ENCODE peak calls at places on chromosome 1, in four cellular contexts. W is CD8-positive, alpha-beta T cell; E is psoas muscle; Z is HCEC 1CT. S is an unnamed sample.

GRCh38 chr1:225523214-225523613 is 95.4 kb upstream of the LBR start:
- DNase-seq in W (no peak), E (no peak), Z (no peak), S (no peak)

GRCh38 chr1:65208577-65208976 is 60.6 kb downstream of the AK4 start:
- DNase-seq in W (no peak), E (peak), Z (no peak), S (peak)

GRCh38 chr1:39230261-39231190 is 26.0 kb downstream of the MACF1 start:
- DNase-seq in W (no peak), E (no peak), Z (no peak), S (no peak)

GRCh38 chr1:29124366-29125236 is 898 bp upstream of the TMEM200B start:
- DNase-seq in W (peak), E (peak), Z (peak), S (no peak)

GRCh38 chr1:172070055-172070454 is 228.8 kb downstream of the DNM3 start:
- DNase-seq in W (no peak), E (no peak), Z (no peak), S (no peak)

GRCh38 chr1:100462291-100463040 is 75.5 kb upstream of the GPR88 start:
- DNase-seq in W (no peak), E (no peak), Z (no peak), S (no peak)

GRCh38 chr1:209805875-209806760 is at the start of gene IRF6:
- DNase-seq in W (peak), E (peak), Z (no peak), S (no peak)

GRCh38 chr1:87061742-87062156 is 147.3 kb downstream of the HS2ST1 start:
- DNase-seq in W (no peak), E (no peak), Z (peak), S (no peak)

GRCh38 chr1:3903141-3904005 is 3.3 kb upstream of the C1orf174 start:
- DNase-seq in W (no peak), E (no peak), Z (no peak), S (no peak)

GRCh38 chr1:203479646-203480045 is 4.0 kb downstream of the PRELP start:
- DNase-seq in W (no peak), E (no peak), Z (peak), S (no peak)

GRCh38 chr1:185694081-185694480 is 40.1 kb upstream of the HMCN1 start:
- DNase-seq in W (peak), E (no peak), Z (no peak), S (no peak)

GRCh38 chr1:21200767-21201166 is 24.1 kb upstream of the EIF4G3 start:
- DNase-seq in W (no peak), E (no peak), Z (peak), S (no peak)

GRCh38 chr1:41313661-41314131 is 47.5 kb upstream of the FOXO6 start:
- DNase-seq in W (peak), E (no peak), Z (no peak), S (no peak)

GRCh38 chr1:215599418-215599817 is 32.3 kb downstream of the KCTD3 start:
- DNase-seq in W (no peak), E (no peak), Z (peak), S (no peak)

GRCh38 chr1:117209094-117209493 is 1.6 kb downstream of the VTCN1 start:
- DNase-seq in W (no peak), E (no peak), Z (no peak), S (no peak)

GRCh38 chr1:117007719-117008013 is 6.1 kb downstream of the CD101 start:
- DNase-seq in W (no peak), E (no peak), Z (no peak), S (no peak)

GRCh38 chr1:91282695-91283420 is 121.8 kb downstream of the HFM1 start:
- DNase-seq in W (peak), E (no peak), Z (peak), S (peak)

GRCh38 chr1:83095570-83095969 is 903.4 kb downstream of the TTLL7 start:
- DNase-seq in W (no peak), E (no peak), Z (no peak), S (no peak)

GRCh38 chr1:24963099-24963872 is 33.2 kb upstream of the RUNX3 start:
- DNase-seq in W (peak), E (no peak), Z (no peak), S (no peak)

S was measured in NCI-H446 treated with DMSO at 0.1 percent for 48 hours.